ENCODE peak calls at places on chromosomes 3 and 15, in ten cellular contexts. R is fibroblast of mammary gland, T is HepG2, D is B cell, K is AG04449, J is mammary epithelial cell, C is breast epithelium, O is IMR-90, Z is heart left ventricle, L is upper lobe of right lung. S is an unnamed sample.

GRCh38 chr15:74156678-74157411 is 16.7 kb upstream of the ISLR start:
- DNase-seq in J (no peak), C (no peak), K (no peak), T (no peak), L (no peak), Z (peak; percentile 62), D (no peak), O (no peak), R (no peak), S (no peak)

GRCh38 chr3:134640872-134641470 is 9.9 kb downstream of the KY start:
- DNase-seq in K (no peak), J (no peak), O (peak; percentile 49), Z (no peak), L (no peak), R (peak; percentile 25), D (no peak), C (no peak), T (peak; percentile 26), S (no peak)

GRCh38 chr3:21294768-21295167 is 456.2 kb downstream of the ZNF385D start:
- DNase-seq in T (no peak), J (peak; percentile 39), Z (no peak), R (peak; percentile 53), C (no peak), L (no peak), D (no peak), K (peak; percentile 23), O (peak; percentile 17), S (no peak)

GRCh38 chr3:188298585-188298984 is 144.6 kb downstream of the LPP start:
- DNase-seq in K (no peak), D (no peak), O (no peak), C (no peak), T (no peak), R (no peak), L (no peak), J (no peak), Z (no peak), S (no peak)

GRCh38 chr15:40379374-40379773 is 3.1 kb upstream of the KNSTRN start:
- DNase-seq in K (no peak), J (no peak), L (no peak), D (no peak), Z (no peak), T (no peak), R (no peak), O (no peak), C (no peak), S (no peak)

GRCh38 chr15:45022871-45023658 is at the start of gene SORD:
- DNase-seq in C (peak; percentile 91), K (no peak), D (peak; percentile 86), L (peak; percentile 97), J (peak; percentile 73), T (peak; percentile 86), Z (peak; percentile 96), O (peak; percentile 69), R (peak; percentile 74), S (peak; percentile 97)

GRCh38 chr3:125107384-125107783 is 51.6 kb upstream of the HEG1 start:
- DNase-seq in T (no peak), O (no peak), C (no peak), K (no peak), J (no peak), R (no peak), D (no peak), L (no peak), Z (no peak), S (no peak)

GRCh38 chr3:138862924-138863775 is 28.4 kb upstream of the PIK3CB start:
- DNase-seq in R (peak; percentile 74), D (no peak), C (no peak), K (no peak), T (peak; percentile 97), Z (peak; percentile 30), J (peak; percentile 96), L (no peak), O (peak; percentile 76), S (peak; percentile 24)

GRCh38 chr15:57734860-57735259 is 28.3 kb downstream of the POLR2M start:
- DNase-seq in L (no peak), D (no peak), K (no peak), C (no peak), R (no peak), T (no peak), Z (no peak), O (no peak), J (no peak), S (no peak)

GRCh38 chr3:74267583-74268184 is 346.8 kb downstream of the CNTN3 start:
- DNase-seq in Z (no peak), C (no peak), O (peak; percentile 63), D (no peak), T (peak; percentile 40), R (peak; percentile 69), J (peak; percentile 46), K (no peak), L (no peak), S (no peak)

GRCh38 chr3:156816091-156816793 is 9.9 kb upstream of the LEKR1 start:
- DNase-seq in L (peak; percentile 76), K (no peak), T (no peak), O (peak; percentile 79), J (no peak), R (peak; percentile 58), Z (peak; percentile 45), C (no peak), D (peak; percentile 62), S (no peak)

GRCh38 chr3:52436500-52437106 is 8.3 kb downstream of the SEMA3G start:
- DNase-seq in R (peak; percentile 70), L (no peak), T (no peak), C (peak; percentile 45), J (no peak), K (no peak), D (no peak), Z (peak; percentile 73), O (peak; percentile 53), S (no peak)

GRCh38 chr3:178195824-178196223 is 340.4 kb upstream of the KCNMB2 start:
- DNase-seq in D (no peak), R (peak; percentile 73), L (no peak), Z (no peak), J (peak; percentile 71), T (no peak), O (peak; percentile 62), K (no peak), C (no peak), S (no peak)

GRCh38 chr15:100330221-100330620 is 11.6 kb downstream of the ADAMTS17 start:
- DNase-seq in O (no peak), C (no peak), K (no peak), T (no peak), D (peak; percentile 37), R (no peak), L (no peak), Z (no peak), J (no peak), S (peak; percentile 43)

GRCh38 chr3:129934234-129935123 is 40.0 kb upstream of the TRH start:
- DNase-seq in T (peak; percentile 23), R (peak; percentile 23), L (no peak), K (no peak), J (no peak), O (peak; percentile 16), Z (no peak), D (no peak), C (no peak), S (no peak)

DNA sequence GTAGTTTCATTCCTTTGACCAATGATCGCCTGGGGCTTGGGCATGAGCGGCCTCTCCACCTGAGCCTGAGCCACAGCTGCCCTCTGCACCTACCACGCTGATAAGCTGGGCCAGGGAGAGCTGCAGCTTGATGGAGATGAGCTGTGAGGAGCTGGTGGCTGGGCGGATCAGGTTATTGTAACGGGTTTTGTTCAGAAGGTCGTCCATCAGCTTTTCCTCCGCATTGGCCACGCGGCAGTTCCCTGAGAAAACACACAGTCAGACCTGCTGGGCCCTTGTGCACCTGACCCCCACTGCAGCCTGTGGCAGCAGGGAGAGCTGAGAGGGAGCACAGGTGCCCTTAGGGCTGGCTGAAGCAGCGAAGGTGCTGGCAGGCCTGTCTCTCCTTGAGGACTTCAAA is 5.7 kb downstream of the CHRNB4 start:
- DNase-seq in R (no peak), K (no peak), C (peak; percentile 20), O (no peak), T (no peak), L (peak; percentile 54), Z (no peak), J (no peak), D (peak; percentile 34), S (no peak)
- TF ChIP-seq CTCF in R (no peak), K (no peak), C (no peak), O (no peak), T (no peak), L (no peak), Z (no peak), J (no peak), D (no peak), S (no peak)

DNA sequence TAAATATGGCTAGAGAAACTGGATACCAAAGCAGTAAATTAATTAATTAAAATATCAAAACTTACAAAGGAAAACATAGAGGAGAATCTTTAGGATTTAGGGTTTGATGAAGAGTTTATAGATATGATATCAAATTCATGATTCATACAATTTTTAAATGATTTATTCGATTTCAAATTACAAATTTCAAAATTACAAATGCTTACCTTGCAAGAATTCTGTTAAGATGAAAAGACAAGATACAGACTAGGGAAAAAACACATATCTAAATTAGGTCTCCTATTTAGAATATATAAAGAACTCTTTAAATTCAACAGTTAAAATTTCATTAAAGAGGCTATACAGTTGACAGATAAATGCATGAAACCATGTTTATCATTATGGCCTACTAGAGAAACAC is 930.7 kb downstream of the ZPLD1 start:
- DNase-seq in D (no peak), K (no peak), Z (no peak), T (no peak), C (no peak), O (no peak), R (no peak), L (no peak), J (no peak), S (no peak)
- TF ChIP-seq CTCF in D (no peak), K (no peak), Z (no peak), T (no peak), C (no peak), O (no peak), R (no peak), L (no peak), J (no peak), S (no peak)

GRCh38 chr3:149992416-149993058 is 21.8 kb upstream of the PFN2 start:
- DNase-seq in O (no peak), D (no peak), Z (no peak), T (no peak), J (no peak), R (no peak), K (no peak), L (no peak), C (no peak), S (no peak)

GRCh38 chr3:149990423-149990953 is 19.8 kb upstream of the PFN2 start:
- DNase-seq in O (peak; percentile 31), R (no peak), J (no peak), K (peak; percentile 49), T (no peak), Z (no peak), D (no peak), L (no peak), C (no peak), S (no peak)

GRCh38 chr3:149983628-149984027 is 12.9 kb upstream of the PFN2 start:
- DNase-seq in Z (no peak), K (no peak), J (no peak), C (no peak), R (no peak), O (no peak), L (no peak), D (no peak), T (no peak), S (no peak)

GRCh38 chr3:149989307-149989706 is 18.6 kb upstream of the PFN2 start:
- DNase-seq in K (no peak), T (no peak), C (no peak), R (no peak), L (no peak), J (no peak), O (no peak), D (no peak), Z (no peak), S (no peak)
- TF ChIP-seq CTCF in K (no peak), T (no peak), C (no peak), R (no peak), L (no peak), J (no peak), O (no peak), D (no peak), Z (no peak), S (no peak)

GRCh38 chr3:33146791-33147445 is 33.1 kb downstream of the CRTAP start:
- DNase-seq in R (peak; percentile 65), T (no peak), D (no peak), Z (no peak), C (no peak), O (peak; percentile 61), K (no peak), J (no peak), L (no peak), S (no peak)
- TF ChIP-seq CTCF in R (no peak), T (no peak), D (no peak), Z (no peak), C (no peak), O (no peak), K (no peak), J (no peak), L (peak; percentile 10), S (peak; percentile 58)